ENCODE peak calls at places on chromosomes 11 and 22, in four cellular contexts. A, V, G and W are unnamed samples.

GRCh38 chr11:58900479-58901420 is 38.5 kb upstream of the GLYATL1 start:
- DNase-seq in A (peak; percentile 66), V (peak; percentile 85), G (peak; percentile 66), W (peak; percentile 78)

GRCh38 chr11:2530855-2531200 is 86.0 kb downstream of the KCNQ1 start:
- DNase-seq in A (no peak), V (no peak), G (no peak), W (no peak)

GRCh38 chr11:47325271-47326041 is 27.0 kb downstream of the MYBPC3 start:
- DNase-seq in A (no peak), V (no peak), G (no peak), W (no peak)

GRCh38 chr11:108117746-108118371 is 3.5 kb upstream of the ACAT1 start:
- DNase-seq in A (no peak), V (peak; percentile 20), G (peak; percentile 71), W (peak; percentile 60)

GRCh38 chr11:86218125-86219081 is 26.1 kb upstream of the EED start:
- DNase-seq in A (peak; percentile 46), V (peak; percentile 55), G (peak; percentile 89), W (peak; percentile 64)

GRCh38 chr11:11510939-11511338 is 110.9 kb downstream of the GALNT18 start:
- DNase-seq in A (no peak), V (peak; percentile 35), G (no peak), W (no peak)

GRCh38 chr11:8597182-8597581 is 3.2 kb upstream of the STK33 start:
- DNase-seq in A (no peak), V (peak; percentile 73), G (peak; percentile 93), W (peak; percentile 79)

GRCh38 chr11:79159657-79160450 is 281.0 kb downstream of the TENM4 start:
- DNase-seq in A (no peak), V (no peak), G (no peak), W (no peak)

GRCh38 chr22:45754822-45755221 is 83.2 kb downstream of the ATXN10 start:
- DNase-seq in A (no peak), V (no peak), G (no peak), W (no peak)

GRCh38 chr11:130514316-130514715 is 65.9 kb downstream of the ADAMTS15 start:
- DNase-seq in A (no peak), V (no peak), G (peak; percentile 56), W (peak; percentile 83)

GRCh38 chr11:12480401-12480800 is 103.0 kb downstream of the PARVA start:
- DNase-seq in A (no peak), V (no peak), G (no peak), W (no peak)

GRCh38 chr22:42964994-42965699 is 49.8 kb downstream of the PACSIN2 start:
- DNase-seq in A (peak; percentile 42), V (no peak), G (no peak), W (peak; percentile 41)

GRCh38 chr11:6334806-6335205 is 14.5 kb upstream of the CAVIN3 start:
- DNase-seq in A (no peak), V (no peak), G (no peak), W (no peak)

GRCh38 chr11:121113611-121114010 is 12.6 kb downstream of the TECTA start:
- DNase-seq in A (no peak), V (no peak), G (no peak), W (no peak)

GRCh38 chr11:34238533-34238932 is 119.3 kb downstream of the ABTB2 start:
- DNase-seq in A (no peak), V (no peak), G (peak; percentile 71), W (no peak)

GRCh38 chr11:116869610-116870009 is 32.2 kb upstream of the APOA1 start:
- DNase-seq in A (no peak), V (no peak), G (no peak), W (no peak)

GRCh38 chr11:33635161-33635560 is 65.5 kb downstream of the C11orf91 start:
- DNase-seq in A (no peak), V (peak; percentile 72), G (peak; percentile 70), W (peak; percentile 64)

GRCh38 chr11:121466063-121466794 is 13.5 kb upstream of the SORL1-AS1 start:
- DNase-seq in A (peak; percentile 93), V (peak; percentile 92), G (peak; percentile 99), W (peak; percentile 93)

GRCh38 chr11:63698976-63699733 is 17.9 kb downstream of the RTN3 start:
- DNase-seq in A (no peak), V (no peak), G (no peak), W (no peak)

DNA sequence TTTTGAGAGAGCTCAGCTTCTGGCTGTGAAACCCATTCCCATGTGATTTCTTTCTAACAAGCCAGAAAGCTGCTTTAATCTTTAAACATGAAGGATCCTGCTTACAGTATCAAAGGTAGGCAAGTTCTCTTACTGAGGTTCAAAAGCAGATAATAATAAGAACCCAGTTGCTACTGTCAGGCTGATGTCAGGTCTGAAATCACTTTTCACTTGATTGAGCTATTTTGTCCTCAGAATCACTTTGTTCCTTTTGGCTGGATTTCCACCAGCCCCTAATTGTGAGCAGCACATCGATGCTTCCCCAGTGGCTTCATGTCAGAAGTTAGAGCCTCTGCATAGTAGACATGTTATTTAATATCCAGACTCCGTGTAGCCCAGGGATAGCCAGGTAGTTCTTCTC is 55.8 kb upstream of the CEP295 start:
- DNase-seq in A (no peak), V (no peak), G (no peak), W (no peak)
- H2AFZ ChIP-seq in A (peak overlapping the region; percentile 17), V (no peak overlapping the region), G (no peak overlapping the region), W (no peak overlapping the region)

GRCh38 chr11:19597194-19597593 is 115.4 kb upstream of the NAV2 start:
- DNase-seq in A (no peak), V (peak; percentile 50), G (peak; percentile 91), W (peak; percentile 80)
- H3K27ac ChIP-seq in A (no peak overlapping the region), V (no peak overlapping the region), G (peak overlapping the region; percentile 98), W (no peak overlapping the region)

DNA sequence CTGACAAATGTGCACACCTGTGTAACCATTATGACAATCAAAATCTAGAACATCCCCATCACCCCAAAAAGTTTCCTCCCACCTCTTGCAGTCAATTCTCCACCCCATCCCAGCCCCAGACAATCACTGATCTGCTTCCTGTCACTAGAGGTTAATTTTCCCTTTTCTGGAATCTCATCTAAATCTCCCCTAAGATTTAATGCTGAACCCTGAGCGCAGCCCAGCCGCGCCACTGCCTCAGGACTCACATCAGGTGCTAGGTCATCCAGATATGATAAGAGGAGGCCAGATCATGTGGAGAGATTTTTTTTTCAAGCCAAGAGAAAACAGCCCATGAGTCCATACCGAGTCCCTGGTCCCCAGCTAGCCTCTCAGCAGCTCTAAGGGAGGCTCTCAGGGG is 4.3 kb upstream of the TMPRSS13 start:
- DNase-seq in A (no peak), V (no peak), G (no peak), W (no peak)
- H2AFZ ChIP-seq in A (no peak overlapping the region), V (no peak overlapping the region), G (no peak overlapping the region), W (no peak overlapping the region)

GRCh38 chr11:69442807-69443137 is 38.7 kb upstream of the LINC01488 start:
- DNase-seq in A (peak; percentile 77), V (no peak), G (peak; percentile 88), W (peak; percentile 37)

GRCh38 chr11:69440876-69441275 is 40.6 kb upstream of the LINC01488 start:
- DNase-seq in A (no peak), V (no peak), G (no peak), W (no peak)

GRCh38 chr11:69443138-69443967 is 38.1 kb upstream of the LINC01488 start:
- DNase-seq in A (peak; percentile 97), V (peak; percentile 87), G (peak; percentile 97), W (peak; percentile 84)

GRCh38 chr11:69443968-69444364 is 37.5 kb upstream of the LINC01488 start:
- DNase-seq in A (no peak), V (no peak), G (peak; percentile 79), W (peak; percentile 51)

DNA sequence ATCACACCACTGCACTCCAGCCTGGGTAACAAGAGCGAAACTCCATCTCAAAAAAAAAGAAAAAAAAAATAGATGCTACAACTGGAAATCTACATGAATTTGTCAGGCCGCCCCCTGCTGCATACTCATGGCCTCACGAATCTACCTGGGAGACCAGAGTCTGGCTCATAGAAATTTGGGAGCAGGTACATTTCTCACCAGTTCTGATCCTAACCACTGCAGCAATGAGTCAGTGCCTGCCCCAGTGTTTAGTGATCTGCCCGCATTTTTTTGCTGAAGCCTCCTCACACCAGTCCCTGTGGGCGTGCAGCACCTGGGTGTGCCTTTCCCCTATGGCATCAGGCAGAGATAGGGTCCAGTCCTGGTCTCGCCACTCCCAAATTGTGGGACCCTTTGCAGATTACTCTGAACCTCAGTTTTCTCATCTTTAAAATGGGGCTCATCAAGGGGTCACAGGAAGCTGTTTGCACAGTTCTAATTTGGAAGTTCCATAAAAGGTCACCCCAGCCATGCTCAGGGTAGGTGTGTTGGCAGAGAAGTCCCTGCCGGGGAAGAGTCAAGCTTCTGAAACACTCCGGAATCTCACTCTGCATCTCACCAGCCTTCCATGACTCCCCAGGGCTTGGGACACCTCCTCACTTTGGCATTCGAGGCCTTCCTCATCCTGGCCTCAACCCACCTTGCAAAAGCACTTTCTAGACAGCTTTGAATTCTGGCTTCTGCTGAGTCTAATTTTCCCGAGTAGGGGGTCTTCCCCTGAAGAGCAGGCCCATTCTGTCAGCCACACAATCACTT is 39.3 kb upstream of the LINC01488 start:
- DNase-seq in A (peak; percentile 64), V (peak; percentile 90), G (peak; percentile 68), W (no peak)
- H3K27ac ChIP-seq in A (peak overlapping the region; percentile 88), V (peak overlapping the region; percentile 33), G (peak overlapping the region; percentile 98), W (peak overlapping the region; percentile 86)

GRCh38 chr11:42598341-42598740 is 713.5 kb upstream of the API5 start:
- DNase-seq in A (no peak), V (no peak), G (no peak), W (no peak)
- H2AFZ ChIP-seq in A (no peak overlapping the region), V (no peak overlapping the region), G (no peak overlapping the region), W (no peak overlapping the region)

GRCh38 chr22:22548349-22548716 is 10.7 kb downstream of the PRAME start:
- DNase-seq in A (no peak), V (no peak), G (no peak), W (no peak)
- H3K27ac ChIP-seq in A (no peak overlapping the region), V (no peak overlapping the region), G (no peak overlapping the region), W (no peak overlapping the region)

GRCh38 chr11:82683029-82683428 is 50.6 kb downstream of the FAM181B start:
- DNase-seq in A (no peak), V (no peak), G (no peak), W (no peak)
- H2AFZ ChIP-seq in A (no peak overlapping the region), V (no peak overlapping the region), G (no peak overlapping the region), W (no peak overlapping the region)

GRCh38 chr22:29330753-29331152 is 15.3 kb upstream of the RASL10A start:
- DNase-seq in A (no peak), V (no peak), G (no peak), W (peak; percentile 82)
- H3K27ac ChIP-seq in A (no peak overlapping the region), V (no peak overlapping the region), G (no peak overlapping the region), W (no peak overlapping the region)

GRCh38 chr11:102313225-102313940 is 3.9 kb upstream of the BIRC3 start:
- DNase-seq in A (no peak), V (no peak), G (no peak), W (peak; percentile 40)
- H2AFZ ChIP-seq in A (no peak overlapping the region), V (peak overlapping the region; percentile 82), G (peak overlapping the region; percentile 84), W (peak overlapping the region; percentile 84)

GRCh38 chr22:24391836-24392217 is 35.6 kb upstream of the ADORA2A start:
- DNase-seq in A (no peak), V (no peak), G (peak; percentile 79), W (peak; percentile 75)
- H3K27ac ChIP-seq in A (peak overlapping the region; percentile 6), V (no peak overlapping the region), G (peak overlapping the region; percentile 59), W (no peak overlapping the region)